ENCODE peak calls at places on chromosomes 16 and 17, in five cellular contexts. One of them, this sample, is unnamed.

GRCh38 chr16:88527186-88527936 is 42.8 kb upstream of the ZC3H18 start:
- DNase-seq in H1: peak
- DNase-seq in mesenchymal stem cell: peak
- DNase-seq in H9: peak
- DNase-seq in trophoblast cell: no peak
- DNase-seq in this sample: peak

GRCh38 chr17:37818689-37819088 is 73.8 kb upstream of the HNF1B start:
- DNase-seq in H1: no peak
- DNase-seq in trophoblast cell: no peak
- DNase-seq in H9: no peak
- DNase-seq in mesenchymal stem cell: no peak
- DNase-seq in this sample: no peak

GRCh38 chr16:86403056-86403455 is 107.3 kb upstream of the FOXF1 start:
- DNase-seq in trophoblast cell: no peak
- DNase-seq in H9: no peak
- DNase-seq in mesenchymal stem cell: no peak
- DNase-seq in H1: no peak
- DNase-seq in this sample: no peak

GRCh38 chr16:31242197-31242596 is 17.6 kb upstream of the ITGAM start:
- DNase-seq in trophoblast cell: no peak
- DNase-seq in mesenchymal stem cell: no peak
- DNase-seq in H9: no peak
- DNase-seq in H1: no peak
- DNase-seq in this sample: no peak

GRCh38 chr16:30527635-30528178 is 1.3 kb upstream of the ZNF768 start:
- DNase-seq in mesenchymal stem cell: no peak
- DNase-seq in H1: no peak
- DNase-seq in trophoblast cell: peak
- DNase-seq in H9: no peak
- DNase-seq in this sample: no peak

GRCh38 chr17:79838541-79839274 is 532 bp downstream of the CBX4 start:
- DNase-seq in H1: peak
- DNase-seq in trophoblast cell: peak
- DNase-seq in mesenchymal stem cell: peak
- DNase-seq in H9: peak
- DNase-seq in this sample: no peak

GRCh38 chr17:78512976-78513375 is 64.2 kb downstream of the DNAH17 start:
- DNase-seq in mesenchymal stem cell: no peak
- DNase-seq in H1: no peak
- DNase-seq in H9: no peak
- DNase-seq in trophoblast cell: no peak
- DNase-seq in this sample: no peak

GRCh38 chr17:42050360-42051012 is at the start of gene C17orf113:
- DNase-seq in mesenchymal stem cell: peak
- DNase-seq in H1: peak
- DNase-seq in H9: peak
- DNase-seq in trophoblast cell: no peak
- DNase-seq in this sample: peak

GRCh38 chr16:74760007-74760767 is 14.4 kb downstream of the FA2H start:
- DNase-seq in trophoblast cell: no peak
- DNase-seq in mesenchymal stem cell: peak
- DNase-seq in H1: no peak
- DNase-seq in H9: no peak
- DNase-seq in this sample: no peak

GRCh38 chr16:47970291-47970931 is 185.4 kb downstream of the ABCC12 start:
- DNase-seq in H9: no peak
- DNase-seq in mesenchymal stem cell: peak
- DNase-seq in H1: no peak
- DNase-seq in trophoblast cell: peak
- DNase-seq in this sample: peak

GRCh38 chr17:63841350-63842172 is 924 bp downstream of the SMARCD2 start:
- DNase-seq in H9: no peak
- DNase-seq in H1: no peak
- DNase-seq in mesenchymal stem cell: peak
- DNase-seq in trophoblast cell: peak
- DNase-seq in this sample: peak

GRCh38 chr17:7654832-7655540 is 4.3 kb downstream of the ATP1B2 start:
- DNase-seq in trophoblast cell: no peak
- DNase-seq in mesenchymal stem cell: no peak
- DNase-seq in H9: peak
- DNase-seq in H1: no peak
- DNase-seq in this sample: no peak

GRCh38 chr17:64331946-64332493 is 58.6 kb downstream of the PECAM1 start:
- DNase-seq in mesenchymal stem cell: no peak
- DNase-seq in H1: no peak
- DNase-seq in H9: no peak
- DNase-seq in trophoblast cell: no peak
- DNase-seq in this sample: no peak

GRCh38 chr16:71883193-71883848 is 661 bp downstream of the ZNF821 start:
- DNase-seq in H1: peak
- DNase-seq in trophoblast cell: peak
- DNase-seq in H9: peak
- DNase-seq in mesenchymal stem cell: peak
- DNase-seq in this sample: peak

GRCh38 chr17:3004150-3004801 is 59.1 kb downstream of the OR1D5 start:
- DNase-seq in H1: no peak
- DNase-seq in H9: no peak
- DNase-seq in trophoblast cell: peak
- DNase-seq in mesenchymal stem cell: peak
- DNase-seq in this sample: no peak

DNA sequence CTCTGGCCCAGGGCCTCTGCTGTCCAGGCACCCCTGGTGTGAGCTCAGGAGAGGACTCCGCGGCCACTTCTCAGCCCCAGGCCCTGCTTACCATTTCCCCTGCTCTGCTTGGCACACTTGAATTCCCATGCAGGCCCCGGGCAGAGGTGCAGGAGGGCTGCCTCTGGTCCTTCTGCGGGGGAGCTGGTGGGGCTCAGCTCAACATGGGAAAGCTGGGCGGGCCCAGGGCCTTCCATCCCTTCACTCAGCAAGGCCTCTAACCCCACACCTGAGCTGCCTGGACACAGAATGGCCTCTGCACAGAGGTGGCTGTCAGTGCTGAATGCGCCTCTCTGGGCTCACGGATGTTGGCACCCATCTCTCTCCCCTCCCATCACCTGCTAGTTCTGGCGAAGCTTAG is 12.5 kb upstream of the RNPS1 start:
- DNase-seq in mesenchymal stem cell: no peak
- DNase-seq in trophoblast cell: no peak
- DNase-seq in H9: no peak
- DNase-seq in H1: no peak
- DNase-seq in this sample: no peak
- H2BK12ac ChIP-seq in mesenchymal stem cell: no peak
- H2BK12ac ChIP-seq in trophoblast cell: no peak
- H2BK12ac ChIP-seq in H9: no peak
- H2BK12ac ChIP-seq in H1: no peak
- H2BK12ac ChIP-seq in this sample: no peak

GRCh38 chr17:76546556-76547182 is 6.8 kb downstream of the PRCD start:
- DNase-seq in mesenchymal stem cell: peak
- DNase-seq in H9: no peak
- DNase-seq in trophoblast cell: no peak
- DNase-seq in H1: no peak
- DNase-seq in this sample: no peak
- H4K91ac ChIP-seq in mesenchymal stem cell: peak
- H4K91ac ChIP-seq in H9: no peak
- H4K91ac ChIP-seq in trophoblast cell: no peak
- H4K91ac ChIP-seq in H1: no peak
- H4K91ac ChIP-seq in this sample: no peak

GRCh38 chr16:54431997-54432367 is 145.4 kb upstream of the IRX3 start:
- DNase-seq in mesenchymal stem cell: no peak
- DNase-seq in trophoblast cell: no peak
- DNase-seq in H1: no peak
- DNase-seq in H9: no peak
- DNase-seq in this sample: no peak
- H3K4me2 ChIP-seq in mesenchymal stem cell: no peak
- H3K4me2 ChIP-seq in trophoblast cell: no peak
- H3K4me2 ChIP-seq in H1: no peak
- H3K4me2 ChIP-seq in H9: no peak
- H3K4me2 ChIP-seq in this sample: no peak

GRCh38 chr16:64872101-64872500 is 249.8 kb downstream of the CDH11 start:
- DNase-seq in H1: no peak
- DNase-seq in H9: no peak
- DNase-seq in trophoblast cell: no peak
- DNase-seq in mesenchymal stem cell: no peak
- DNase-seq in this sample: no peak
- H2BK12ac ChIP-seq in H1: no peak
- H2BK12ac ChIP-seq in H9: no peak
- H2BK12ac ChIP-seq in trophoblast cell: no peak
- H2BK12ac ChIP-seq in mesenchymal stem cell: no peak
- H2BK12ac ChIP-seq in this sample: no peak